ENCODE peak calls at places on chromosomes 5 and 9, in eight cellular contexts. One of them, this sample, is unnamed.

GRCh38 chr5:43007911-43008368 is 32.2 kb downstream of the ANXA2R start:
- DNase-seq in GM12864: peak; percentile 71
- DNase-seq in OCI-LY7: peak; percentile 85
- DNase-seq in AG04449: no peak
- DNase-seq in heart right ventricle: peak; percentile 71
- DNase-seq in heart left ventricle: peak; percentile 82
- DNase-seq in stomach: peak; percentile 60
- DNase-seq in upper lobe of left lung: peak; percentile 77
- DNase-seq in this sample: peak; percentile 90

GRCh38 chr9:92745236-92745790 is 19.3 kb downstream of the BICD2 start:
- DNase-seq in GM12864: no peak
- DNase-seq in OCI-LY7: no peak
- DNase-seq in AG04449: no peak
- DNase-seq in heart right ventricle: no peak
- DNase-seq in heart left ventricle: no peak
- DNase-seq in stomach: no peak
- DNase-seq in upper lobe of left lung: no peak
- DNase-seq in this sample: no peak

GRCh38 chr5:41413067-41413466 is 97.3 kb downstream of the PLCXD3 start:
- DNase-seq in GM12864: no peak
- DNase-seq in OCI-LY7: no peak
- DNase-seq in AG04449: no peak
- DNase-seq in heart right ventricle: no peak
- DNase-seq in heart left ventricle: no peak
- DNase-seq in stomach: no peak
- DNase-seq in upper lobe of left lung: no peak
- DNase-seq in this sample: no peak

GRCh38 chr9:107226431-107226830 is 56.6 kb upstream of the RAD23B start:
- DNase-seq in GM12864: no peak
- DNase-seq in OCI-LY7: no peak
- DNase-seq in AG04449: no peak
- DNase-seq in heart right ventricle: no peak
- DNase-seq in heart left ventricle: no peak
- DNase-seq in stomach: no peak
- DNase-seq in upper lobe of left lung: no peak
- DNase-seq in this sample: no peak

GRCh38 chr5:64339776-64340175 is 166.0 kb upstream of the RGS7BP start:
- DNase-seq in GM12864: no peak
- DNase-seq in OCI-LY7: no peak
- DNase-seq in AG04449: no peak
- DNase-seq in heart right ventricle: no peak
- DNase-seq in heart left ventricle: no peak
- DNase-seq in stomach: no peak
- DNase-seq in upper lobe of left lung: no peak
- DNase-seq in this sample: no peak

GRCh38 chr5:38695021-38695961 is 138.8 kb upstream of the LIFR start:
- DNase-seq in GM12864: no peak
- DNase-seq in OCI-LY7: no peak
- DNase-seq in AG04449: no peak
- DNase-seq in heart right ventricle: no peak
- DNase-seq in heart left ventricle: no peak
- DNase-seq in stomach: no peak
- DNase-seq in upper lobe of left lung: no peak
- DNase-seq in this sample: no peak

GRCh38 chr9:71737455-71737854 is 30.9 kb downstream of the CEMIP2 start:
- DNase-seq in GM12864: no peak
- DNase-seq in OCI-LY7: no peak
- DNase-seq in AG04449: no peak
- DNase-seq in heart right ventricle: no peak
- DNase-seq in heart left ventricle: no peak
- DNase-seq in stomach: peak; percentile 67
- DNase-seq in upper lobe of left lung: peak; percentile 42
- DNase-seq in this sample: no peak

GRCh38 chr5:128778474-128778873 is 186.8 kb upstream of the SLC27A6 start:
- DNase-seq in GM12864: no peak
- DNase-seq in OCI-LY7: no peak
- DNase-seq in AG04449: no peak
- DNase-seq in heart right ventricle: no peak
- DNase-seq in heart left ventricle: no peak
- DNase-seq in stomach: no peak
- DNase-seq in upper lobe of left lung: no peak
- DNase-seq in this sample: no peak

GRCh38 chr5:74248576-74248975 is 392.0 kb downstream of the ENC1 start:
- DNase-seq in GM12864: no peak
- DNase-seq in OCI-LY7: no peak
- DNase-seq in AG04449: no peak
- DNase-seq in heart right ventricle: no peak
- DNase-seq in heart left ventricle: no peak
- DNase-seq in stomach: no peak
- DNase-seq in upper lobe of left lung: no peak
- DNase-seq in this sample: no peak

GRCh38 chr9:128317629-128318028 is 4.6 kb downstream of the TRUB2 start:
- DNase-seq in GM12864: no peak
- DNase-seq in OCI-LY7: no peak
- DNase-seq in AG04449: no peak
- DNase-seq in heart right ventricle: no peak
- DNase-seq in heart left ventricle: no peak
- DNase-seq in stomach: no peak
- DNase-seq in upper lobe of left lung: no peak
- DNase-seq in this sample: no peak

GRCh38 chr5:125310749-125311148 is 564.3 kb upstream of the ZNF608 start:
- DNase-seq in GM12864: no peak
- DNase-seq in OCI-LY7: no peak
- DNase-seq in AG04449: no peak
- DNase-seq in heart right ventricle: no peak
- DNase-seq in heart left ventricle: no peak
- DNase-seq in stomach: no peak
- DNase-seq in upper lobe of left lung: no peak
- DNase-seq in this sample: no peak

GRCh38 chr9:127862075-127863011 is 7.9 kb upstream of the ENG start:
- DNase-seq in GM12864: no peak
- DNase-seq in OCI-LY7: peak; percentile 74
- DNase-seq in AG04449: no peak
- DNase-seq in heart right ventricle: peak; percentile 93
- DNase-seq in heart left ventricle: peak; percentile 94
- DNase-seq in stomach: peak; percentile 57
- DNase-seq in upper lobe of left lung: peak; percentile 93
- DNase-seq in this sample: no peak

GRCh38 chr9:118252027-118252426 is 547.8 kb downstream of the TLR4 start:
- DNase-seq in GM12864: no peak
- DNase-seq in OCI-LY7: no peak
- DNase-seq in AG04449: no peak
- DNase-seq in heart right ventricle: no peak
- DNase-seq in heart left ventricle: no peak
- DNase-seq in stomach: no peak
- DNase-seq in upper lobe of left lung: no peak
- DNase-seq in this sample: no peak

GRCh38 chr9:123757547-123757946 is 172.4 kb downstream of the DENND1A start:
- DNase-seq in GM12864: no peak
- DNase-seq in OCI-LY7: no peak
- DNase-seq in AG04449: no peak
- DNase-seq in heart right ventricle: no peak
- DNase-seq in heart left ventricle: no peak
- DNase-seq in stomach: no peak
- DNase-seq in upper lobe of left lung: no peak
- DNase-seq in this sample: no peak

GRCh38 chr5:107889387-107889786 is 218.7 kb upstream of the EFNA5 start:
- DNase-seq in GM12864: no peak
- DNase-seq in OCI-LY7: no peak
- DNase-seq in AG04449: no peak
- DNase-seq in heart right ventricle: no peak
- DNase-seq in heart left ventricle: no peak
- DNase-seq in stomach: no peak
- DNase-seq in upper lobe of left lung: no peak
- DNase-seq in this sample: no peak

GRCh38 chr5:91384671-91385430 is 1.7 kb upstream of the ARRDC3 start:
- DNase-seq in GM12864: peak; percentile 91
- DNase-seq in OCI-LY7: peak; percentile 93
- DNase-seq in AG04449: peak; percentile 59
- DNase-seq in heart right ventricle: peak; percentile 76
- DNase-seq in heart left ventricle: no peak
- DNase-seq in stomach: peak; percentile 40
- DNase-seq in upper lobe of left lung: no peak
- DNase-seq in this sample: peak; percentile 96

GRCh38 chr9:115591584-115591984 is 473.6 kb upstream of the TNC start:
- DNase-seq in GM12864: peak; percentile 7
- DNase-seq in OCI-LY7: peak; percentile 45
- DNase-seq in AG04449: peak; percentile 99
- DNase-seq in heart right ventricle: peak; percentile 52
- DNase-seq in heart left ventricle: peak; percentile 56
- DNase-seq in stomach: peak; percentile 75
- DNase-seq in upper lobe of left lung: peak; percentile 76
- DNase-seq in this sample: peak; percentile 96

DNA sequence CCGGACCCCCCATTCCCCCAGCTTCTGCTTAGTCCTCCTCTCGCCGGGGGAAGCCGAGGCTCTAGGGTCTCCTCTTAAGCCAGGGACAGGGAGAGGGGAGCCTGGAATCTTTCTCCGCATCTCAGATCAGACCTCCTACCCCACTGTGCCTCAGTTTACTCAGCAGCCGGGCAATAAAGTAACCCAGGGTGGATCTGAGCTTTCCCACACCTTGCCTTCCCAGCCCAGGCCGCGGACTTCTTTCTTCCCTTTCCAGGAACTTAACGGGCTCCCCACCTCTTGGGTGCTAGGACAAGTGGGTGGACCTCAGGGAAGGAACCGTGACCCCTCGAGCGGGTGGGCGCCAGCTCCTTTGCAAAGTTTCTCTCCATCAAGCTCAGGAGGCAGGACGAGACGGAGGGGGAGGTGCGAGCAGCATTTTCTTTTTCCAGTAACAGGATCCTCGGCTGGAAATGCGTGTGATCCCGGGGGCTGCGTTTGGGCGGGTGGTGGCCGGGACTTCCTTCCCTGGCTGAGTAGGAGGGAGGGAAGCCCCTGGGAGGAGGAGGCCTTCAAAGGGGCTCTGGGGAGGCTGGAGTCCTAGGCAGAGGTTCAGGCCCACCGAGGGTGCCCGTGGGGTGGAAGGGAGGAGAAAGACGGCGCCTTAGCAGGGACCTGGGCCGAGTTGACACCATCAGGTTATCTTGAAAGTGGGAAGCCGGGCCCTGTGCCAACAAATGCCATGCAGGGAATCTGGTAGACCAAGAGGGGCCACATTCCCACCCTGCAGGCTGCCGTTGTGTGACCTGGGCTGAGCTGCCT is 803 bp downstream of the DAB2IP start:
- DNase-seq in GM12864: no peak
- DNase-seq in OCI-LY7: no peak
- DNase-seq in AG04449: no peak
- DNase-seq in heart right ventricle: peak; percentile 84
- DNase-seq in heart left ventricle: peak; percentile 64
- DNase-seq in stomach: peak; percentile 67
- DNase-seq in upper lobe of left lung: no peak
- DNase-seq in this sample: peak; percentile 39
- H3K4me3 ChIP-seq in GM12864: no peak overlapping the region
- H3K4me3 ChIP-seq in OCI-LY7: no peak overlapping the region
- H3K4me3 ChIP-seq in AG04449: peak overlapping the region; percentile 60
- H3K4me3 ChIP-seq in heart right ventricle: peak overlapping the region; percentile 60
- H3K4me3 ChIP-seq in heart left ventricle: peak overlapping the region; percentile 77
- H3K4me3 ChIP-seq in stomach: peak overlapping the region; percentile 67
- H3K4me3 ChIP-seq in upper lobe of left lung: peak overlapping the region; percentile 48
- H3K4me3 ChIP-seq in this sample: peak overlapping the region; percentile 79

GRCh38 chr9:136742640-136743391 is at the start of gene LCN10:
- DNase-seq in GM12864: no peak
- DNase-seq in OCI-LY7: no peak
- DNase-seq in AG04449: no peak
- DNase-seq in heart right ventricle: no peak
- DNase-seq in heart left ventricle: no peak
- DNase-seq in stomach: no peak
- DNase-seq in upper lobe of left lung: no peak
- DNase-seq in this sample: no peak
- TF ChIP-seq CTCF in GM12864: no peak
- TF ChIP-seq CTCF in OCI-LY7: no peak
- TF ChIP-seq CTCF in AG04449: peak; percentile 42
- TF ChIP-seq CTCF in heart right ventricle: peak; percentile 34
- TF ChIP-seq CTCF in heart left ventricle: no peak
- TF ChIP-seq CTCF in stomach: no peak
- TF ChIP-seq CTCF in upper lobe of left lung: peak; percentile 28
- TF ChIP-seq CTCF in this sample: no peak

GRCh38 chr5:114179134-114179533 is 182.7 kb upstream of the KCNN2 start:
- DNase-seq in GM12864: no peak
- DNase-seq in OCI-LY7: no peak
- DNase-seq in AG04449: no peak
- DNase-seq in heart right ventricle: no peak
- DNase-seq in heart left ventricle: no peak
- DNase-seq in stomach: no peak
- DNase-seq in upper lobe of left lung: no peak
- DNase-seq in this sample: no peak

GRCh38 chr5:114174837-114175236 is 187.0 kb upstream of the KCNN2 start:
- DNase-seq in GM12864: no peak
- DNase-seq in OCI-LY7: no peak
- DNase-seq in AG04449: no peak
- DNase-seq in heart right ventricle: no peak
- DNase-seq in heart left ventricle: no peak
- DNase-seq in stomach: no peak
- DNase-seq in upper lobe of left lung: no peak
- DNase-seq in this sample: no peak

GRCh38 chr5:114174131-114174530 is 187.7 kb upstream of the KCNN2 start:
- DNase-seq in GM12864: no peak
- DNase-seq in OCI-LY7: no peak
- DNase-seq in AG04449: no peak
- DNase-seq in heart right ventricle: no peak
- DNase-seq in heart left ventricle: no peak
- DNase-seq in stomach: no peak
- DNase-seq in upper lobe of left lung: no peak
- DNase-seq in this sample: no peak

GRCh38 chr5:114176356-114176755 is 185.5 kb upstream of the KCNN2 start:
- DNase-seq in GM12864: no peak
- DNase-seq in OCI-LY7: no peak
- DNase-seq in AG04449: peak; percentile 34
- DNase-seq in heart right ventricle: no peak
- DNase-seq in heart left ventricle: no peak
- DNase-seq in stomach: no peak
- DNase-seq in upper lobe of left lung: no peak
- DNase-seq in this sample: no peak
- H3K4me3 ChIP-seq in GM12864: no peak overlapping the region
- H3K4me3 ChIP-seq in OCI-LY7: no peak overlapping the region
- H3K4me3 ChIP-seq in AG04449: no peak overlapping the region
- H3K4me3 ChIP-seq in heart right ventricle: no peak overlapping the region
- H3K4me3 ChIP-seq in heart left ventricle: no peak overlapping the region
- H3K4me3 ChIP-seq in stomach: no peak overlapping the region
- H3K4me3 ChIP-seq in upper lobe of left lung: no peak overlapping the region
- H3K4me3 ChIP-seq in this sample: no peak overlapping the region

DNA sequence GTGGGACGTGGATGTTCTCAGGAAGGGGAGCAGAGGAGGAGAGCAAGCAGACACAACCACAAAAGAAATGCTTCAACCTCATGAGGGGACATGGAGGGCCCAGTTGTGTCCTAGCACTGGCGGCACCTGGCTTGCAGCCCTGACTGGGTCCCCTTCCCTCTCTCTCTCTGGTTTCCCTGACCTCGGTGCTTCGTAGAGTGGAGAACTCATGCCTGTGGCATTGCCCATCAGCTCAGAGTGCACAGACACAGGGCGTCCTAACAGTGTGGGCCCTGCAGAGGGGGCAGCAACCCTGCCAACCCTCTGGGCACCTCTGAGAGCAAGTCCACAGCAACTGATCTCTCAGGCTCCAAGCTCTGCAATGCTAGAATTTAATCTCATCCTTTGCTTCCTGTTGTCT is 140.6 kb downstream of the BARX1 start:
- DNase-seq in GM12864: no peak
- DNase-seq in OCI-LY7: no peak
- DNase-seq in AG04449: no peak
- DNase-seq in heart right ventricle: no peak
- DNase-seq in heart left ventricle: no peak
- DNase-seq in stomach: no peak
- DNase-seq in upper lobe of left lung: no peak
- DNase-seq in this sample: peak; percentile 14
- TF ChIP-seq CTCF in GM12864: no peak
- TF ChIP-seq CTCF in OCI-LY7: no peak
- TF ChIP-seq CTCF in AG04449: no peak
- TF ChIP-seq CTCF in heart right ventricle: no peak
- TF ChIP-seq CTCF in heart left ventricle: no peak
- TF ChIP-seq CTCF in stomach: no peak
- TF ChIP-seq CTCF in upper lobe of left lung: no peak
- TF ChIP-seq CTCF in this sample: peak; percentile 29